ENCODE peak calls at places on chromosomes 3 and 15, in seven cellular contexts. U, T, J, K, W, R and D are unnamed samples.

GRCh38 chr3:9903904-9904303 is 1.3 kb downstream of the IL17RE start:
- DNase-seq in R (no peak), K (no peak), J (no peak), U (no peak), W (no peak), T (no peak), D (no peak)

GRCh38 chr15:74902295-74903075 is 4.2 kb downstream of the FAM219B start:
- DNase-seq in J (no peak), W (no peak), T (no peak), R (no peak), K (peak), U (no peak), D (no peak)

GRCh38 chr3:105062853-105063252 is 303.9 kb upstream of the ALCAM start:
- DNase-seq in W (no peak), U (no peak), R (no peak), J (no peak), K (no peak), T (no peak), D (no peak)

GRCh38 chr3:126835472-126836219 is 131.6 kb downstream of the CHCHD6 start:
- DNase-seq in U (peak), T (peak), R (no peak), W (no peak), J (no peak), K (no peak), D (no peak)

GRCh38 chr3:193134895-193135294 is 106.1 kb upstream of the PLAAT1 start:
- DNase-seq in K (no peak), T (no peak), R (no peak), U (peak), W (no peak), J (no peak), D (no peak)

GRCh38 chr3:125957674-125958510 is 11.1 kb upstream of the ROPN1B start:
- DNase-seq in W (no peak), R (no peak), J (peak), K (no peak), U (no peak), T (peak), D (peak)

GRCh38 chr3:50575372-50575771 is 6.0 kb downstream of the HEMK1 start:
- DNase-seq in W (no peak), U (no peak), T (no peak), R (no peak), K (no peak), J (no peak), D (no peak)

GRCh38 chr3:129793947-129794318 is 99.6 kb downstream of the TMCC1 start:
- DNase-seq in U (no peak), T (peak), W (no peak), J (peak), R (no peak), K (peak), D (no peak)

GRCh38 chr3:71891483-71891882 is 106.5 kb upstream of the PROK2 start:
- DNase-seq in W (no peak), U (no peak), K (no peak), T (no peak), R (no peak), J (no peak), D (no peak)